ENCODE peak calls at places on chromosomes 11 and 22, in ten cellular contexts. I, G, T, Z, M, F, S, P, X and B are unnamed samples.
A peak's percentile ranks its signal among the peaks of the same experiment; 100 is the strongest.

GRCh38 chr11:47412152-47412746 is 3.9 kb downstream of the SLC39A13 start:
- DNase-seq in I (no peak), G (peak; percentile 80), T (peak; percentile 65), Z (no peak), M (peak; percentile 41), F (peak; percentile 48), S (peak; percentile 54), P (no peak), X (peak; percentile 51), B (peak; percentile 54)

GRCh38 chr11:12981879-12982531 is 27.1 kb upstream of the RASSF10 start:
- DNase-seq in I (peak; percentile 13), G (no peak), T (no peak), Z (no peak), M (no peak), F (peak; percentile 21), S (no peak), P (no peak), X (no peak), B (no peak)

GRCh38 chr22:43889366-43890253 is 2.2 kb downstream of the PNPLA5 start:
- DNase-seq in I (peak; percentile 29), G (peak; percentile 40), T (no peak), Z (no peak), M (no peak), F (peak; percentile 10), S (no peak), P (no peak), X (peak; percentile 19), B (no peak)

GRCh38 chr11:2178906-2179494 is 7.4 kb upstream of the TH start:
- DNase-seq in I (peak; percentile 88), G (no peak), T (no peak), Z (peak; percentile 23), M (no peak), F (peak; percentile 19), S (no peak), P (no peak), X (peak; percentile 96), B (peak; percentile 55)

GRCh38 chr22:49344196-49344595 is 483.5 kb downstream of the BRD1 start:
- DNase-seq in I (no peak), G (peak; percentile 28), T (no peak), Z (no peak), M (no peak), F (no peak), S (no peak), P (no peak), X (no peak), B (no peak)

GRCh38 chr11:66891849-66892660 is 35.2 kb downstream of the LRFN4 start:
- DNase-seq in I (peak; percentile 95), G (no peak), T (no peak), Z (peak; percentile 96), M (no peak), F (peak; percentile 85), S (no peak), P (no peak), X (peak; percentile 99), B (peak; percentile 75)

GRCh38 chr11:108803781-108804180 is 138.9 kb downstream of the DDX10 start:
- DNase-seq in I (peak; percentile 75), G (no peak), T (no peak), Z (peak; percentile 18), M (no peak), F (peak; percentile 10), S (no peak), P (no peak), X (no peak), B (no peak)

GRCh38 chr11:58923300-58923788 is 15.9 kb upstream of the GLYATL1 start:
- DNase-seq in I (peak; percentile 49), G (peak; percentile 70), T (no peak), Z (peak; percentile 18), M (no peak), F (peak; percentile 27), S (no peak), P (no peak), X (peak; percentile 84), B (no peak)

GRCh38 chr11:111749646-111750045 is 16.5 kb downstream of the PPP2R1B start:
- DNase-seq in I (no peak), G (no peak), T (no peak), Z (no peak), M (no peak), F (no peak), S (no peak), P (no peak), X (no peak), B (no peak)
- H3K36me3 ChIP-seq in I (peaks cover 13% of the 10 kb centered on the region), G (peaks cover 23% of the 10 kb centered on the region), T (peaks cover 74% of the 10 kb centered on the region), Z (peaks cover 53% of the 10 kb centered on the region), M (no peaks in the 10 kb centered on the region), F (peaks cover 42% of the 10 kb centered on the region), S (peaks cover 41% of the 10 kb centered on the region), P (peaks cover 94% of the 10 kb centered on the region), X (peaks cover 60% of the 10 kb centered on the region), B (peaks cover 3% of the 10 kb centered on the region)

DNA sequence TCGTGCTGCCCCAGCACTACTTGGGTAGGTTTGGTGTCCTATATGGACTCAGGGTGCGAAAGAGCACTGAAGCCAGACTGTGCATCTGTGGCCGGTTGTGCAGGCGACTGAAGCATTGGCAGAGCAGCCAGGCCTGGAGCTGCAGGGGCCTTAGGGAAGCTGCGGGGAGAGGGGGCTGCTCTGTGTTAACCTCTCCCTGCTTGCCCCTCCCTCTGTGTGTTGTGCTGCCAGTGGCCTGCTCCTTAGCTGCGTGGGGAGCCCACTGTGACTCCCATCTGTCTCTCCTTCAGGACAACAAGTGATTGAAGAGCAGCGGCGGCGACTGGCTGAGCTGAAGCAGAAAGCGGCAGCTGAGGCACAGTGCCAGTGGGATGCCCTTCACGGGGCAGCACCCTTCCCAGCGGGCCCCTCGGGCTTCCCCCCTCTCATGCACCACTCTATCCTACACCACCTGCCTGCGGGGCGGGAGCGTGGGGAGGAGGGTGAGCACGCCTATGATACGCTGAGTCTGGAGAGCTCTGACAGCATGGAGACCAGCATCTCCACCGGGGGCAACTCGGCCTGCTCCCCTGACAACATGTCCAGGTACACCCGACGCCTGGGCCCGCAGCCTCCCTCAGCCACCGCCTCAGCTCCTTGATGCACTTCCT is 34.3 kb downstream of the TREH start:
- DNase-seq in I (no peak), G (no peak), T (no peak), Z (no peak), M (no peak), F (no peak), S (no peak), P (peak; percentile 18), X (no peak), B (no peak)
- H3K36me3 ChIP-seq in I (peaks cover 47% of the 10 kb centered on the region), G (no peaks in the 10 kb centered on the region), T (peaks cover 81% of the 10 kb centered on the region), Z (peaks cover 93% of the 10 kb centered on the region), M (no peaks in the 10 kb centered on the region), F (peaks cover 27% of the 10 kb centered on the region), S (no peaks in the 10 kb centered on the region), P (peaks cover 99% of the 10 kb centered on the region), X (peaks cover 11% of the 10 kb centered on the region), B (no peaks in the 10 kb centered on the region)

GRCh38 chr22:17140826-17141771 is 18.0 kb downstream of the HDHD5 start:
- DNase-seq in I (no peak), G (no peak), T (no peak), Z (no peak), M (no peak), F (no peak), S (no peak), P (no peak), X (no peak), B (no peak)

GRCh38 chr22:17149073-17149815 is 9.8 kb downstream of the HDHD5 start:
- DNase-seq in I (no peak), G (no peak), T (no peak), Z (no peak), M (no peak), F (no peak), S (no peak), P (no peak), X (no peak), B (peak; percentile 20)

GRCh38 chr22:17143826-17144225 is 15.3 kb downstream of the HDHD5 start:
- DNase-seq in I (no peak), G (no peak), T (no peak), Z (no peak), M (no peak), F (no peak), S (no peak), P (no peak), X (no peak), B (no peak)

GRCh38 chr22:17143101-17143500 is 16.0 kb downstream of the HDHD5 start:
- DNase-seq in I (no peak), G (no peak), T (no peak), Z (no peak), M (no peak), F (no peak), S (no peak), P (no peak), X (no peak), B (no peak)

GRCh38 chr22:17145021-17145680 is 13.9 kb downstream of the HDHD5 start:
- DNase-seq in I (no peak), G (no peak), T (no peak), Z (no peak), M (no peak), F (no peak), S (no peak), P (no peak), X (no peak), B (no peak)
- H3K36me3 ChIP-seq in I (peaks cover 7% of the 10 kb centered on the region), G (no peaks in the 10 kb centered on the region), T (peaks cover 25% of the 10 kb centered on the region), Z (no peaks in the 10 kb centered on the region), M (no peaks in the 10 kb centered on the region), F (peaks cover 12% of the 10 kb centered on the region), S (peaks cover 33% of the 10 kb centered on the region), P (peaks cover 68% of the 10 kb centered on the region), X (peaks cover 3% of the 10 kb centered on the region), B (peaks cover 20% of the 10 kb centered on the region)

GRCh38 chr22:29269230-29269604 is 1.1 kb downstream of the EWSR1 start:
- DNase-seq in I (no peak), G (no peak), T (no peak), Z (no peak), M (peak; percentile 12), F (peak; percentile 25), S (no peak), P (no peak), X (no peak), B (no peak)

GRCh38 chr22:29267858-29268510 is at the start of the genes EWSR1 and RHBDD3:
- DNase-seq in I (peak; percentile 98), G (peak; percentile 97), T (peak; percentile 96), Z (peak; percentile 96), M (peak; percentile 89), F (peak; percentile 99), S (peak; percentile 96), P (peak; percentile 95), X (peak; percentile 88), B (peak; percentile 98)

GRCh38 chr22:29270475-29271271 is 2.6 kb downstream of the EWSR1 start:
- DNase-seq in I (peak; percentile 62), G (peak; percentile 34), T (no peak), Z (peak; percentile 22), M (no peak), F (peak; percentile 45), S (no peak), P (no peak), X (peak; percentile 54), B (no peak)

GRCh38 chr22:29268511-29269229 is 602 bp downstream of the EWSR1 start:
- DNase-seq in I (peak; percentile 70), G (peak; percentile 86), T (peak; percentile 77), Z (peak; percentile 41), M (peak; percentile 22), F (peak; percentile 86), S (no peak), P (peak; percentile 78), X (peak; percentile 31), B (peak; percentile 64)

DNA sequence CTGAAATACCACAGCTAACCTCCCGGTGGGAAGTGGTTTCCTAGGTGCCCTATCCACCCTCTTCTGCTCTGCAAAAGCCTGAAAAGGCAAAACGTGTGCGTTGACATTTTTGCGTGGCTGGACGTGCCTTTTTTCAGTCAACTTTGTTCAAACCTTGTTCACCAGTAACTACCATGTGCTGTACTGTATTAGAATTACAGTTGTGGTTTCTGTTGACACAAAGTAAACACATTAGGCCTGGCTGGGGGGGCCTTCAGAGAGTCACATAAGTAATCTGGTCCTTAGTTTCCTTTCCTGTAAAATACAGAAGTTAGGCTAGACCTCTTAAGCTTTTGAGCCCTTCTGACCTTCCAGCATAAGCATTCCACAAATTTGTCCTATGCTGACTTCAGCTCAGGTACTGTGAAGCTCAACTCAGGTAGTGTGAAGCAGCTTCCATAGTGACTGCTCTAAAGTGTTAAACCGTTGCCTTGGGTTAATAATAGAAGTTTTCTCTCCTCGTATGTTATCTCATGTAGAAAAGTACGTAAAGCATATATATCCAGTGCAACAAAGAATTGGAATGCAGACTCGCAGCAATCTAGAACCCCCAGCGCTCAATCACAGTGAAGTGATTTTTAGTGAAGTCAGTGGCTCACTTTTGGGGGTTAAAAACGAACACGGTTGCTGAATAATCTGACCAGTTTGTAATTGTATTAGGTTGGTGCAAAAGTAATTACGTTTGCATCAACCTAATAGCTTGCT is 1.8 kb downstream of the EWSR1 start:
- DNase-seq in I (peak; percentile 20), G (peak; percentile 24), T (no peak), Z (no peak), M (peak; percentile 41), F (peak; percentile 18), S (no peak), P (no peak), X (peak; percentile 19), B (no peak)
- H3K36me3 ChIP-seq in I (peaks cover 10% of the 10 kb centered on the region), G (peaks cover 16% of the 10 kb centered on the region), T (peaks cover 29% of the 10 kb centered on the region), Z (peaks cover 43% of the 10 kb centered on the region), M (no peaks in the 10 kb centered on the region), F (peaks cover 31% of the 10 kb centered on the region), S (peaks cover 28% of the 10 kb centered on the region), P (peaks cover 40% of the 10 kb centered on the region), X (peaks cover 43% of the 10 kb centered on the region), B (peaks cover 3% of the 10 kb centered on the region)